ENCODE peak calls at places on chromosomes 6 and 20, in seven cellular contexts. One of them, this sample, is unnamed.

GRCh38 chr6:158781692-158782373 is 37.3 kb downstream of the EZR start:
- DNase-seq in upper lobe of right lung: no peak
- DNase-seq in lower leg skin: no peak
- DNase-seq in naive thymus-derived CD4-positive, alpha-beta T cell: no peak
- DNase-seq in testis: no peak
- DNase-seq in CD8-positive, alpha-beta T cell: no peak
- DNase-seq in GM12865: no peak
- DNase-seq in this sample: no peak

GRCh38 chr6:7166410-7167293 is 58.9 kb downstream of the RREB1 start:
- DNase-seq in lower leg skin: no peak
- DNase-seq in naive thymus-derived CD4-positive, alpha-beta T cell: no peak
- DNase-seq in CD8-positive, alpha-beta T cell: no peak
- DNase-seq in testis: no peak
- DNase-seq in GM12865: no peak
- DNase-seq in upper lobe of right lung: no peak
- DNase-seq in this sample: no peak

GRCh38 chr6:157376706-157377230 is 4.2 kb upstream of the ZDHHC14 start:
- DNase-seq in CD8-positive, alpha-beta T cell: no peak
- DNase-seq in upper lobe of right lung: no peak
- DNase-seq in naive thymus-derived CD4-positive, alpha-beta T cell: no peak
- DNase-seq in testis: no peak
- DNase-seq in lower leg skin: no peak
- DNase-seq in GM12865: no peak
- DNase-seq in this sample: no peak

GRCh38 chr20:46222521-46223007 is 85.7 kb downstream of the CDH22 start:
- DNase-seq in naive thymus-derived CD4-positive, alpha-beta T cell: no peak
- DNase-seq in upper lobe of right lung: no peak
- DNase-seq in lower leg skin: no peak
- DNase-seq in CD8-positive, alpha-beta T cell: no peak
- DNase-seq in GM12865: no peak
- DNase-seq in testis: peak; percentile 90
- DNase-seq in this sample: no peak

GRCh38 chr6:131762984-131763383 is 44.8 kb upstream of the ENPP1 start:
- DNase-seq in lower leg skin: no peak
- DNase-seq in upper lobe of right lung: no peak
- DNase-seq in naive thymus-derived CD4-positive, alpha-beta T cell: no peak
- DNase-seq in GM12865: no peak
- DNase-seq in CD8-positive, alpha-beta T cell: no peak
- DNase-seq in testis: no peak
- DNase-seq in this sample: no peak

GRCh38 chr6:57089265-57089664 is 723 bp upstream of the ZNF451 start:
- DNase-seq in naive thymus-derived CD4-positive, alpha-beta T cell: no peak
- DNase-seq in CD8-positive, alpha-beta T cell: no peak
- DNase-seq in testis: no peak
- DNase-seq in GM12865: no peak
- DNase-seq in upper lobe of right lung: no peak
- DNase-seq in lower leg skin: no peak
- DNase-seq in this sample: no peak

GRCh38 chr20:32510601-32511357 is 74.4 kb downstream of the NOL4L start:
- DNase-seq in CD8-positive, alpha-beta T cell: no peak
- DNase-seq in testis: peak; percentile 38
- DNase-seq in naive thymus-derived CD4-positive, alpha-beta T cell: no peak
- DNase-seq in GM12865: no peak
- DNase-seq in lower leg skin: no peak
- DNase-seq in upper lobe of right lung: no peak
- DNase-seq in this sample: no peak

GRCh38 chr20:8664778-8665177 is 404.1 kb upstream of the PLCB4 start:
- DNase-seq in lower leg skin: no peak
- DNase-seq in GM12865: no peak
- DNase-seq in upper lobe of right lung: no peak
- DNase-seq in naive thymus-derived CD4-positive, alpha-beta T cell: no peak
- DNase-seq in testis: no peak
- DNase-seq in CD8-positive, alpha-beta T cell: no peak
- DNase-seq in this sample: no peak

GRCh38 chr20:50189681-50190250 is 864 bp upstream of the CEBPB start:
- DNase-seq in naive thymus-derived CD4-positive, alpha-beta T cell: no peak
- DNase-seq in upper lobe of right lung: peak; percentile 90
- DNase-seq in CD8-positive, alpha-beta T cell: peak; percentile 20
- DNase-seq in GM12865: no peak
- DNase-seq in testis: peak; percentile 47
- DNase-seq in lower leg skin: peak; percentile 62
- DNase-seq in this sample: peak; percentile 91

GRCh38 chr6:158610319-158610968 is 34.1 kb downstream of the DYNLT1 start:
- DNase-seq in upper lobe of right lung: peak; percentile 47
- DNase-seq in testis: no peak
- DNase-seq in naive thymus-derived CD4-positive, alpha-beta T cell: no peak
- DNase-seq in GM12865: no peak
- DNase-seq in lower leg skin: no peak
- DNase-seq in CD8-positive, alpha-beta T cell: no peak
- DNase-seq in this sample: no peak

GRCh38 chr6:48765352-48765961 is 654.5 kb upstream of the PTCHD4 start:
- DNase-seq in CD8-positive, alpha-beta T cell: no peak
- DNase-seq in upper lobe of right lung: no peak
- DNase-seq in testis: peak; percentile 47
- DNase-seq in GM12865: peak; percentile 50
- DNase-seq in naive thymus-derived CD4-positive, alpha-beta T cell: no peak
- DNase-seq in lower leg skin: no peak
- DNase-seq in this sample: no peak

GRCh38 chr6:144349690-144350132 is 64.6 kb downstream of the UTRN start:
- DNase-seq in upper lobe of right lung: no peak
- DNase-seq in naive thymus-derived CD4-positive, alpha-beta T cell: no peak
- DNase-seq in CD8-positive, alpha-beta T cell: no peak
- DNase-seq in lower leg skin: no peak
- DNase-seq in testis: no peak
- DNase-seq in GM12865: peak; percentile 66
- DNase-seq in this sample: no peak

GRCh38 chr6:149963212-149963461 is 606 bp upstream of the ULBP1 start:
- DNase-seq in lower leg skin: no peak
- DNase-seq in CD8-positive, alpha-beta T cell: no peak
- DNase-seq in testis: peak; percentile 69
- DNase-seq in upper lobe of right lung: no peak
- DNase-seq in GM12865: peak; percentile 29
- DNase-seq in naive thymus-derived CD4-positive, alpha-beta T cell: peak; percentile 34
- DNase-seq in this sample: no peak
- H3K4me3 ChIP-seq in lower leg skin: peak overlapping the region; percentile 29
- H3K4me3 ChIP-seq in CD8-positive, alpha-beta T cell: peak overlapping the region; percentile 74
- H3K4me3 ChIP-seq in testis: no peak overlapping the region
- H3K4me3 ChIP-seq in upper lobe of right lung: peak overlapping the region; percentile 61
- H3K4me3 ChIP-seq in GM12865: peak overlapping the region; percentile 28
- H3K4me3 ChIP-seq in naive thymus-derived CD4-positive, alpha-beta T cell: peak overlapping the region; percentile 66
- H3K4me3 ChIP-seq in this sample: peak overlapping the region; percentile 54

GRCh38 chr6:161446296-161446925 is 172.6 kb upstream of the AGPAT4 start:
- DNase-seq in GM12865: no peak
- DNase-seq in testis: no peak
- DNase-seq in naive thymus-derived CD4-positive, alpha-beta T cell: no peak
- DNase-seq in upper lobe of right lung: no peak
- DNase-seq in lower leg skin: no peak
- DNase-seq in CD8-positive, alpha-beta T cell: no peak
- DNase-seq in this sample: no peak

GRCh38 chr6:161442381-161442858 is 168.6 kb upstream of the AGPAT4 start:
- DNase-seq in lower leg skin: no peak
- DNase-seq in naive thymus-derived CD4-positive, alpha-beta T cell: no peak
- DNase-seq in testis: no peak
- DNase-seq in upper lobe of right lung: no peak
- DNase-seq in CD8-positive, alpha-beta T cell: no peak
- DNase-seq in GM12865: no peak
- DNase-seq in this sample: no peak

GRCh38 chr6:161443868-161444267 is 170.0 kb upstream of the AGPAT4 start:
- DNase-seq in GM12865: no peak
- DNase-seq in lower leg skin: no peak
- DNase-seq in naive thymus-derived CD4-positive, alpha-beta T cell: no peak
- DNase-seq in testis: peak; percentile 41
- DNase-seq in CD8-positive, alpha-beta T cell: no peak
- DNase-seq in upper lobe of right lung: no peak
- DNase-seq in this sample: no peak

GRCh38 chr6:161444966-161445799 is 171.3 kb upstream of the AGPAT4 start:
- DNase-seq in testis: no peak
- DNase-seq in GM12865: no peak
- DNase-seq in upper lobe of right lung: peak; percentile 65
- DNase-seq in lower leg skin: no peak
- DNase-seq in naive thymus-derived CD4-positive, alpha-beta T cell: no peak
- DNase-seq in CD8-positive, alpha-beta T cell: no peak
- DNase-seq in this sample: no peak

GRCh38 chr6:161444464-161444863 is 170.6 kb upstream of the AGPAT4 start:
- DNase-seq in CD8-positive, alpha-beta T cell: no peak
- DNase-seq in testis: peak; percentile 77
- DNase-seq in lower leg skin: no peak
- DNase-seq in naive thymus-derived CD4-positive, alpha-beta T cell: no peak
- DNase-seq in upper lobe of right lung: no peak
- DNase-seq in GM12865: no peak
- DNase-seq in this sample: no peak
- H3K4me3 ChIP-seq in CD8-positive, alpha-beta T cell: no peak overlapping the region
- H3K4me3 ChIP-seq in testis: no peak overlapping the region
- H3K4me3 ChIP-seq in lower leg skin: no peak overlapping the region
- H3K4me3 ChIP-seq in naive thymus-derived CD4-positive, alpha-beta T cell: no peak overlapping the region
- H3K4me3 ChIP-seq in upper lobe of right lung: no peak overlapping the region
- H3K4me3 ChIP-seq in GM12865: no peak overlapping the region
- H3K4me3 ChIP-seq in this sample: no peak overlapping the region

GRCh38 chr6:122832515-122833228 is 43.6 kb downstream of the SMPDL3A start:
- DNase-seq in lower leg skin: no peak
- DNase-seq in testis: no peak
- DNase-seq in upper lobe of right lung: no peak
- DNase-seq in GM12865: no peak
- DNase-seq in CD8-positive, alpha-beta T cell: no peak
- DNase-seq in naive thymus-derived CD4-positive, alpha-beta T cell: no peak
- DNase-seq in this sample: no peak
- H3K4me3 ChIP-seq in lower leg skin: no peak overlapping the region
- H3K4me3 ChIP-seq in testis: no peak overlapping the region
- H3K4me3 ChIP-seq in upper lobe of right lung: no peak overlapping the region
- H3K4me3 ChIP-seq in GM12865: no peak overlapping the region
- H3K4me3 ChIP-seq in CD8-positive, alpha-beta T cell: no peak overlapping the region
- H3K4me3 ChIP-seq in naive thymus-derived CD4-positive, alpha-beta T cell: no peak overlapping the region
- H3K4me3 ChIP-seq in this sample: no peak overlapping the region

GRCh38 chr20:17010181-17010580 is 216.7 kb upstream of the PCSK2 start:
- DNase-seq in naive thymus-derived CD4-positive, alpha-beta T cell: no peak
- DNase-seq in lower leg skin: no peak
- DNase-seq in CD8-positive, alpha-beta T cell: no peak
- DNase-seq in GM12865: no peak
- DNase-seq in upper lobe of right lung: no peak
- DNase-seq in testis: no peak
- DNase-seq in this sample: no peak

GRCh38 chr20:17014967-17015366 is 211.9 kb upstream of the PCSK2 start:
- DNase-seq in lower leg skin: no peak
- DNase-seq in CD8-positive, alpha-beta T cell: no peak
- DNase-seq in testis: no peak
- DNase-seq in GM12865: no peak
- DNase-seq in upper lobe of right lung: no peak
- DNase-seq in naive thymus-derived CD4-positive, alpha-beta T cell: no peak
- DNase-seq in this sample: no peak

GRCh38 chr20:17017232-17017631 is 209.6 kb upstream of the PCSK2 start:
- DNase-seq in lower leg skin: no peak
- DNase-seq in naive thymus-derived CD4-positive, alpha-beta T cell: no peak
- DNase-seq in upper lobe of right lung: no peak
- DNase-seq in testis: no peak
- DNase-seq in CD8-positive, alpha-beta T cell: no peak
- DNase-seq in GM12865: no peak
- DNase-seq in this sample: no peak

DNA sequence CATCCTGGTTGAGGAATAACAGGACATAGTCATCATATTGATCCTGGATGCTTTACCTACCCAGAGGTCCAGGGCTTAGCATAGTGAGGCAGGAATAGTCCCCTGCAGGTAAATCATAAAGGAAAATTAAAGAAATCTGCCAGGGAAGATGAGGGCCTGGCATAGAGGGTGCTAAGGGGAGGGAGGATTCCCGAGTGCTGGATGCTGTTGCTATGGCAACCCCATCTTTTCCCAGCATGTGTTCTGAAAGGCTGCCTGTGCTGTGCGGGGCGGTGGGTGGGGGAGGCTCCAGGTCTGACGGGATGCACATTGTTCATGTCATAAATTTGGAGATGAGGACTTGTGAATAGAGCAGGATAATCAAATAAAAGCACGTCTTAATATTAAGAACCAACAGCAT is 212.6 kb upstream of the PCSK2 start:
- DNase-seq in upper lobe of right lung: no peak
- DNase-seq in CD8-positive, alpha-beta T cell: no peak
- DNase-seq in testis: peak; percentile 18
- DNase-seq in naive thymus-derived CD4-positive, alpha-beta T cell: no peak
- DNase-seq in lower leg skin: no peak
- DNase-seq in GM12865: no peak
- DNase-seq in this sample: no peak
- H3K4me3 ChIP-seq in upper lobe of right lung: no peak overlapping the region
- H3K4me3 ChIP-seq in CD8-positive, alpha-beta T cell: no peak overlapping the region
- H3K4me3 ChIP-seq in testis: no peak overlapping the region
- H3K4me3 ChIP-seq in naive thymus-derived CD4-positive, alpha-beta T cell: no peak overlapping the region
- H3K4me3 ChIP-seq in lower leg skin: no peak overlapping the region
- H3K4me3 ChIP-seq in GM12865: no peak overlapping the region
- H3K4me3 ChIP-seq in this sample: no peak overlapping the region

GRCh38 chr20:47577271-47577670 is 75.6 kb downstream of the NCOA3 start:
- DNase-seq in naive thymus-derived CD4-positive, alpha-beta T cell: no peak
- DNase-seq in CD8-positive, alpha-beta T cell: no peak
- DNase-seq in GM12865: no peak
- DNase-seq in upper lobe of right lung: no peak
- DNase-seq in lower leg skin: no peak
- DNase-seq in testis: no peak
- DNase-seq in this sample: no peak
- H3K4me3 ChIP-seq in naive thymus-derived CD4-positive, alpha-beta T cell: no peak overlapping the region
- H3K4me3 ChIP-seq in CD8-positive, alpha-beta T cell: no peak overlapping the region
- H3K4me3 ChIP-seq in GM12865: no peak overlapping the region
- H3K4me3 ChIP-seq in upper lobe of right lung: no peak overlapping the region
- H3K4me3 ChIP-seq in lower leg skin: no peak overlapping the region
- H3K4me3 ChIP-seq in testis: no peak overlapping the region
- H3K4me3 ChIP-seq in this sample: no peak overlapping the region

This sample was measured in spleen.